ENCODE peak calls at places on chromosomes 16 and 17, in six cellular contexts. One of them, this sample, is unnamed.

GRCh38 chr17:43418441-43419374 is 19.9 kb downstream of the ARL4D start:
- DNase-seq in CD4-positive, alpha-beta memory T cell: no peak
- DNase-seq in A172: peak; percentile 94
- DNase-seq in GM12865: no peak
- DNase-seq in activated T-cell treated with anti-CD3 and anti-CD28 coated beads, Interleukin-2, amount 50 U/mL, for 4 hours: no peak
- DNase-seq in AG10803: peak; percentile 88
- DNase-seq in this sample: peak; percentile 82

GRCh38 chr16:50704245-50704644 is 10.8 kb downstream of the NOD2 start:
- DNase-seq in activated T-cell treated with anti-CD3 and anti-CD28 coated beads, Interleukin-2, amount 50 U/mL, for 4 hours: no peak
- DNase-seq in GM12865: no peak
- DNase-seq in CD4-positive, alpha-beta memory T cell: no peak
- DNase-seq in AG10803: no peak
- DNase-seq in A172: no peak
- DNase-seq in this sample: no peak

GRCh38 chr16:81650982-81651562 is 128.0 kb upstream of the PLCG2 start:
- DNase-seq in A172: no peak
- DNase-seq in activated T-cell treated with anti-CD3 and anti-CD28 coated beads, Interleukin-2, amount 50 U/mL, for 4 hours: no peak
- DNase-seq in CD4-positive, alpha-beta memory T cell: no peak
- DNase-seq in GM12865: no peak
- DNase-seq in AG10803: no peak
- DNase-seq in this sample: no peak

GRCh38 chr16:57026778-57027062 is 37.4 kb downstream of the NLRC5 start:
- DNase-seq in GM12865: no peak
- DNase-seq in activated T-cell treated with anti-CD3 and anti-CD28 coated beads, Interleukin-2, amount 50 U/mL, for 4 hours: no peak
- DNase-seq in A172: no peak
- DNase-seq in CD4-positive, alpha-beta memory T cell: no peak
- DNase-seq in AG10803: no peak
- DNase-seq in this sample: no peak

GRCh38 chr17:39652635-39653315 is 12.4 kb upstream of the TCAP start:
- DNase-seq in AG10803: no peak
- DNase-seq in GM12865: no peak
- DNase-seq in activated T-cell treated with anti-CD3 and anti-CD28 coated beads, Interleukin-2, amount 50 U/mL, for 4 hours: no peak
- DNase-seq in CD4-positive, alpha-beta memory T cell: no peak
- DNase-seq in A172: no peak
- DNase-seq in this sample: no peak

GRCh38 chr16:65410801-65411200 is 288.9 kb upstream of the CDH11 start:
- DNase-seq in GM12865: no peak
- DNase-seq in CD4-positive, alpha-beta memory T cell: no peak
- DNase-seq in activated T-cell treated with anti-CD3 and anti-CD28 coated beads, Interleukin-2, amount 50 U/mL, for 4 hours: no peak
- DNase-seq in A172: no peak
- DNase-seq in AG10803: peak; percentile 12
- DNase-seq in this sample: peak; percentile 18

GRCh38 chr16:48609453-48610023 is 442 bp downstream of the N4BP1 start:
- DNase-seq in AG10803: peak; percentile 60
- DNase-seq in CD4-positive, alpha-beta memory T cell: no peak
- DNase-seq in activated T-cell treated with anti-CD3 and anti-CD28 coated beads, Interleukin-2, amount 50 U/mL, for 4 hours: peak; percentile 29
- DNase-seq in A172: peak; percentile 20
- DNase-seq in GM12865: peak; percentile 69
- DNase-seq in this sample: peak; percentile 9

GRCh38 chr16:19517424-19518089 is 4.3 kb downstream of the GDE1 start:
- DNase-seq in AG10803: peak; percentile 16
- DNase-seq in activated T-cell treated with anti-CD3 and anti-CD28 coated beads, Interleukin-2, amount 50 U/mL, for 4 hours: no peak
- DNase-seq in CD4-positive, alpha-beta memory T cell: no peak
- DNase-seq in GM12865: no peak
- DNase-seq in A172: peak; percentile 71
- DNase-seq in this sample: no peak

GRCh38 chr17:57086069-57086930 is 1.3 kb downstream of the AKAP1 start:
- DNase-seq in AG10803: no peak
- DNase-seq in A172: peak; percentile 30
- DNase-seq in activated T-cell treated with anti-CD3 and anti-CD28 coated beads, Interleukin-2, amount 50 U/mL, for 4 hours: no peak
- DNase-seq in GM12865: peak; percentile 28
- DNase-seq in CD4-positive, alpha-beta memory T cell: peak; percentile 36
- DNase-seq in this sample: no peak

GRCh38 chr17:58822148-58823050 is 66.7 kb downstream of the PPM1E start:
- DNase-seq in activated T-cell treated with anti-CD3 and anti-CD28 coated beads, Interleukin-2, amount 50 U/mL, for 4 hours: no peak
- DNase-seq in GM12865: no peak
- DNase-seq in AG10803: no peak
- DNase-seq in A172: no peak
- DNase-seq in CD4-positive, alpha-beta memory T cell: no peak
- DNase-seq in this sample: no peak

GRCh38 chr17:79033741-79034501 is 10.0 kb downstream of the C1QTNF1 start:
- DNase-seq in AG10803: no peak
- DNase-seq in A172: peak; percentile 60
- DNase-seq in CD4-positive, alpha-beta memory T cell: no peak
- DNase-seq in activated T-cell treated with anti-CD3 and anti-CD28 coated beads, Interleukin-2, amount 50 U/mL, for 4 hours: no peak
- DNase-seq in GM12865: no peak
- DNase-seq in this sample: no peak

GRCh38 chr17:43609613-43610385 is 51.9 kb downstream of the MEOX1 start:
- DNase-seq in GM12865: no peak
- DNase-seq in A172: no peak
- DNase-seq in AG10803: no peak
- DNase-seq in activated T-cell treated with anti-CD3 and anti-CD28 coated beads, Interleukin-2, amount 50 U/mL, for 4 hours: no peak
- DNase-seq in CD4-positive, alpha-beta memory T cell: no peak
- DNase-seq in this sample: no peak

GRCh38 chr16:13939821-13940220 is 19.9 kb downstream of the ERCC4 start:
- DNase-seq in CD4-positive, alpha-beta memory T cell: no peak
- DNase-seq in GM12865: no peak
- DNase-seq in A172: no peak
- DNase-seq in activated T-cell treated with anti-CD3 and anti-CD28 coated beads, Interleukin-2, amount 50 U/mL, for 4 hours: no peak
- DNase-seq in AG10803: no peak
- DNase-seq in this sample: no peak

GRCh38 chr16:88303890-88304819 is 78.6 kb upstream of the ZNF469 start:
- DNase-seq in CD4-positive, alpha-beta memory T cell: no peak
- DNase-seq in AG10803: peak; percentile 99
- DNase-seq in GM12865: no peak
- DNase-seq in A172: peak; percentile 79
- DNase-seq in activated T-cell treated with anti-CD3 and anti-CD28 coated beads, Interleukin-2, amount 50 U/mL, for 4 hours: no peak
- DNase-seq in this sample: peak; percentile 71

GRCh38 chr17:32341857-32342602 is at the start of gene C17orf75:
- DNase-seq in AG10803: peak; percentile 75
- DNase-seq in GM12865: peak; percentile 90
- DNase-seq in CD4-positive, alpha-beta memory T cell: peak; percentile 80
- DNase-seq in A172: peak; percentile 74
- DNase-seq in activated T-cell treated with anti-CD3 and anti-CD28 coated beads, Interleukin-2, amount 50 U/mL, for 4 hours: peak; percentile 77
- DNase-seq in this sample: peak; percentile 39

GRCh38 chr17:29112780-29113295 is 67.4 kb downstream of the MYO18A start:
- DNase-seq in CD4-positive, alpha-beta memory T cell: no peak
- DNase-seq in GM12865: no peak
- DNase-seq in activated T-cell treated with anti-CD3 and anti-CD28 coated beads, Interleukin-2, amount 50 U/mL, for 4 hours: no peak
- DNase-seq in AG10803: peak; percentile 69
- DNase-seq in A172: peak; percentile 60
- DNase-seq in this sample: peak; percentile 47

GRCh38 chr17:69460963-69461922 is 46.7 kb downstream of the MAP2K6 start:
- DNase-seq in A172: no peak
- DNase-seq in AG10803: no peak
- DNase-seq in activated T-cell treated with anti-CD3 and anti-CD28 coated beads, Interleukin-2, amount 50 U/mL, for 4 hours: no peak
- DNase-seq in CD4-positive, alpha-beta memory T cell: no peak
- DNase-seq in GM12865: no peak
- DNase-seq in this sample: no peak

GRCh38 chr17:7330099-7331015 is 1.2 kb upstream of the NEURL4 start:
- DNase-seq in GM12865: peak; percentile 89
- DNase-seq in activated T-cell treated with anti-CD3 and anti-CD28 coated beads, Interleukin-2, amount 50 U/mL, for 4 hours: peak; percentile 70
- DNase-seq in CD4-positive, alpha-beta memory T cell: no peak
- DNase-seq in A172: peak; percentile 81
- DNase-seq in AG10803: peak; percentile 67
- DNase-seq in this sample: peak; percentile 29

GRCh38 chr16:67393111-67393789 is at the start of gene TPPP3:
- DNase-seq in A172: no peak
- DNase-seq in CD4-positive, alpha-beta memory T cell: peak; percentile 19
- DNase-seq in activated T-cell treated with anti-CD3 and anti-CD28 coated beads, Interleukin-2, amount 50 U/mL, for 4 hours: no peak
- DNase-seq in GM12865: peak; percentile 10
- DNase-seq in AG10803: peak; percentile 69
- DNase-seq in this sample: peak; percentile 26

GRCh38 chr17:16048797-16049449 is 49.3 kb downstream of the TTC19 start:
- DNase-seq in activated T-cell treated with anti-CD3 and anti-CD28 coated beads, Interleukin-2, amount 50 U/mL, for 4 hours: no peak
- DNase-seq in GM12865: no peak
- DNase-seq in CD4-positive, alpha-beta memory T cell: no peak
- DNase-seq in A172: no peak
- DNase-seq in AG10803: no peak
- DNase-seq in this sample: no peak

GRCh38 chr17:80427366-80428282 is 12.7 kb downstream of the ENDOV start:
- DNase-seq in GM12865: no peak
- DNase-seq in CD4-positive, alpha-beta memory T cell: no peak
- DNase-seq in activated T-cell treated with anti-CD3 and anti-CD28 coated beads, Interleukin-2, amount 50 U/mL, for 4 hours: no peak
- DNase-seq in A172: no peak
- DNase-seq in AG10803: no peak
- DNase-seq in this sample: no peak

GRCh38 chr16:46972429-46972970 is 974 bp downstream of the DNAJA2 start:
- DNase-seq in A172: peak; percentile 35
- DNase-seq in CD4-positive, alpha-beta memory T cell: peak; percentile 48
- DNase-seq in AG10803: peak; percentile 39
- DNase-seq in activated T-cell treated with anti-CD3 and anti-CD28 coated beads, Interleukin-2, amount 50 U/mL, for 4 hours: no peak
- DNase-seq in GM12865: peak; percentile 46
- DNase-seq in this sample: peak; percentile 7

GRCh38 chr16:16038950-16039349 is 89.5 kb downstream of the ABCC1 start:
- DNase-seq in CD4-positive, alpha-beta memory T cell: no peak
- DNase-seq in activated T-cell treated with anti-CD3 and anti-CD28 coated beads, Interleukin-2, amount 50 U/mL, for 4 hours: no peak
- DNase-seq in A172: no peak
- DNase-seq in GM12865: peak; percentile 12
- DNase-seq in AG10803: no peak
- DNase-seq in this sample: no peak

GRCh38 chr16:46885960-46886763 is 2.0 kb downstream of the GPT2 start:
- DNase-seq in activated T-cell treated with anti-CD3 and anti-CD28 coated beads, Interleukin-2, amount 50 U/mL, for 4 hours: no peak
- DNase-seq in AG10803: no peak
- DNase-seq in GM12865: no peak
- DNase-seq in A172: no peak
- DNase-seq in CD4-positive, alpha-beta memory T cell: no peak
- DNase-seq in this sample: no peak